ENCODE peak calls at places on chromosomes 2 and 18, in six cellular contexts. P is OCI-M1; V is choroid plexus epithelial cell; Y is iPS-NIHi11; D is stimulated activated CD8-positive, alpha-beta memory T cell treated with anti-CD3 and anti-CD28 coated beads, Interleukin-15, amount 100 ng/mL, for 1 hour; T is astrocyte. A is an unnamed sample.

GRCh38 chr2:119116411-119117295 is 41.9 kb downstream of the C1QL2 start:
- DNase-seq in P (no peak), V (no peak), Y (no peak), D (no peak), T (no peak), A (no peak)

GRCh38 chr2:152573168-152573567 is 144.1 kb downstream of the PRPF40A start:
- DNase-seq in P (peak; percentile 89), V (peak; percentile 94), Y (no peak), D (no peak), T (peak; percentile 78), A (no peak)

GRCh38 chr2:126527836-126528490 is 128.0 kb upstream of the GYPC start:
- DNase-seq in P (peak; percentile 72), V (peak; percentile 88), Y (peak; percentile 79), D (peak; percentile 60), T (peak; percentile 1), A (peak; percentile 41)

GRCh38 chr2:233643128-233643527 is 6.9 kb downstream of the UGT1A10 start:
- DNase-seq in P (peak; percentile 4), V (peak; percentile 45), Y (peak; percentile 16), D (no peak), T (no peak), A (no peak)

GRCh38 chr2:182368446-182368845 is 58.4 kb downstream of the PDE1A start:
- DNase-seq in P (no peak), V (peak; percentile 51), Y (no peak), D (no peak), T (peak; percentile 58), A (no peak)

GRCh38 chr18:36203360-36203895 is 16.1 kb downstream of the MOCOS start:
- DNase-seq in P (no peak), V (no peak), Y (no peak), D (no peak), T (no peak), A (no peak)

GRCh38 chr2:238910751-238911351 is 63.0 kb downstream of the TWIST2 start:
- DNase-seq in P (no peak), V (no peak), Y (peak; percentile 55), D (no peak), T (no peak), A (no peak)

GRCh38 chr2:156098506-156098905 is 234.0 kb downstream of the NR4A2 start:
- DNase-seq in P (no peak), V (no peak), Y (no peak), D (no peak), T (no peak), A (no peak)

GRCh38 chr2:119486886-119487285 is 37.4 kb downstream of the SCTR start:
- DNase-seq in P (no peak), V (peak; percentile 86), Y (no peak), D (no peak), T (peak; percentile 65), A (no peak)

GRCh38 chr2:236731767-236732580 is 162.3 kb downstream of the ACKR3 start:
- DNase-seq in P (no peak), V (peak; percentile 97), Y (no peak), D (no peak), T (peak; percentile 25), A (no peak)

GRCh38 chr2:201644001-201644400 is 698 bp upstream of the TMEM237 start:
- DNase-seq in P (no peak), V (peak; percentile 32), Y (no peak), D (no peak), T (peak; percentile 47), A (no peak)

GRCh38 chr2:80501874-80502624 is 197.5 kb upstream of the LRRTM1 start:
- DNase-seq in P (no peak), V (no peak), Y (no peak), D (no peak), T (no peak), A (no peak)

A was measured in neural crest cell.